ENCODE peak calls at places on chromosomes 7 and 10, in seven cellular contexts. One of them, this sample, is unnamed.

GRCh38 chr10:84293574-84294016 is 34.8 kb upstream of the CCSER2 start:
- DNase-seq in midbrain: no peak
- DNase-seq in M059J: no peak
- DNase-seq in germinal center: no peak
- DNase-seq in nephron progenitor cell: no peak
- DNase-seq in AG08395: no peak
- DNase-seq in stimulated activated CD4-positive, alpha-beta T cell treated with anti-CD3 and anti-CD28 coated beads, Interleukin-4, amount 100 ng/mL, for 24 hours: peak
- DNase-seq in this sample: no peak

GRCh38 chr7:20748853-20749252 is 37.8 kb downstream of the SP8 start:
- DNase-seq in germinal center: no peak
- DNase-seq in AG08395: no peak
- DNase-seq in M059J: no peak
- DNase-seq in nephron progenitor cell: no peak
- DNase-seq in stimulated activated CD4-positive, alpha-beta T cell treated with anti-CD3 and anti-CD28 coated beads, Interleukin-4, amount 100 ng/mL, for 24 hours: no peak
- DNase-seq in midbrain: no peak
- DNase-seq in this sample: no peak

GRCh38 chr7:137920637-137921473 is 74.1 kb upstream of the DGKI start:
- DNase-seq in stimulated activated CD4-positive, alpha-beta T cell treated with anti-CD3 and anti-CD28 coated beads, Interleukin-4, amount 100 ng/mL, for 24 hours: no peak
- DNase-seq in germinal center: no peak
- DNase-seq in M059J: peak
- DNase-seq in AG08395: peak
- DNase-seq in nephron progenitor cell: no peak
- DNase-seq in midbrain: no peak
- DNase-seq in this sample: no peak

GRCh38 chr7:127582361-127582760 is 3.0 kb downstream of the GCC1 start:
- DNase-seq in nephron progenitor cell: no peak
- DNase-seq in midbrain: peak
- DNase-seq in germinal center: no peak
- DNase-seq in stimulated activated CD4-positive, alpha-beta T cell treated with anti-CD3 and anti-CD28 coated beads, Interleukin-4, amount 100 ng/mL, for 24 hours: no peak
- DNase-seq in M059J: no peak
- DNase-seq in AG08395: no peak
- DNase-seq in this sample: no peak

GRCh38 chr10:111745982-111746381 is 437.6 kb downstream of the GPAM start:
- DNase-seq in M059J: no peak
- DNase-seq in midbrain: no peak
- DNase-seq in germinal center: no peak
- DNase-seq in stimulated activated CD4-positive, alpha-beta T cell treated with anti-CD3 and anti-CD28 coated beads, Interleukin-4, amount 100 ng/mL, for 24 hours: no peak
- DNase-seq in AG08395: no peak
- DNase-seq in nephron progenitor cell: no peak
- DNase-seq in this sample: no peak

GRCh38 chr10:124389613-124390361 is 28.9 kb downstream of the OAT start:
- DNase-seq in midbrain: no peak
- DNase-seq in stimulated activated CD4-positive, alpha-beta T cell treated with anti-CD3 and anti-CD28 coated beads, Interleukin-4, amount 100 ng/mL, for 24 hours: no peak
- DNase-seq in AG08395: no peak
- DNase-seq in germinal center: no peak
- DNase-seq in M059J: no peak
- DNase-seq in nephron progenitor cell: no peak
- DNase-seq in this sample: no peak

GRCh38 chr10:78211476-78212110 is 177.9 kb downstream of the RPS24 start:
- DNase-seq in nephron progenitor cell: peak
- DNase-seq in AG08395: peak
- DNase-seq in midbrain: peak
- DNase-seq in M059J: peak
- DNase-seq in germinal center: no peak
- DNase-seq in stimulated activated CD4-positive, alpha-beta T cell treated with anti-CD3 and anti-CD28 coated beads, Interleukin-4, amount 100 ng/mL, for 24 hours: no peak
- DNase-seq in this sample: peak

GRCh38 chr10:43045631-43046287 is 31.1 kb upstream of the RET start:
- DNase-seq in stimulated activated CD4-positive, alpha-beta T cell treated with anti-CD3 and anti-CD28 coated beads, Interleukin-4, amount 100 ng/mL, for 24 hours: no peak
- DNase-seq in midbrain: no peak
- DNase-seq in germinal center: no peak
- DNase-seq in AG08395: no peak
- DNase-seq in nephron progenitor cell: no peak
- DNase-seq in M059J: no peak
- DNase-seq in this sample: no peak

GRCh38 chr10:31384589-31384949 is 65.6 kb downstream of the ZEB1 start:
- DNase-seq in nephron progenitor cell: no peak
- DNase-seq in AG08395: no peak
- DNase-seq in germinal center: no peak
- DNase-seq in M059J: no peak
- DNase-seq in midbrain: no peak
- DNase-seq in stimulated activated CD4-positive, alpha-beta T cell treated with anti-CD3 and anti-CD28 coated beads, Interleukin-4, amount 100 ng/mL, for 24 hours: no peak
- DNase-seq in this sample: no peak

GRCh38 chr7:90210925-90211324 is 615 bp upstream of the STEAP2 start:
- DNase-seq in stimulated activated CD4-positive, alpha-beta T cell treated with anti-CD3 and anti-CD28 coated beads, Interleukin-4, amount 100 ng/mL, for 24 hours: no peak
- DNase-seq in nephron progenitor cell: peak
- DNase-seq in germinal center: no peak
- DNase-seq in AG08395: no peak
- DNase-seq in midbrain: no peak
- DNase-seq in M059J: no peak
- DNase-seq in this sample: no peak

GRCh38 chr10:129277804-129278203 is 189.2 kb upstream of the MGMT start:
- DNase-seq in M059J: no peak
- DNase-seq in AG08395: no peak
- DNase-seq in germinal center: no peak
- DNase-seq in midbrain: no peak
- DNase-seq in nephron progenitor cell: no peak
- DNase-seq in stimulated activated CD4-positive, alpha-beta T cell treated with anti-CD3 and anti-CD28 coated beads, Interleukin-4, amount 100 ng/mL, for 24 hours: no peak
- DNase-seq in this sample: no peak

GRCh38 chr7:159158888-159159405 is 14.3 kb upstream of the VIPR2 start:
- DNase-seq in AG08395: no peak
- DNase-seq in nephron progenitor cell: no peak
- DNase-seq in midbrain: no peak
- DNase-seq in germinal center: no peak
- DNase-seq in stimulated activated CD4-positive, alpha-beta T cell treated with anti-CD3 and anti-CD28 coated beads, Interleukin-4, amount 100 ng/mL, for 24 hours: no peak
- DNase-seq in M059J: no peak
- DNase-seq in this sample: no peak

GRCh38 chr10:17064435-17064834 is 65.2 kb downstream of the CUBN start:
- DNase-seq in midbrain: no peak
- DNase-seq in M059J: peak
- DNase-seq in AG08395: no peak
- DNase-seq in nephron progenitor cell: no peak
- DNase-seq in germinal center: no peak
- DNase-seq in stimulated activated CD4-positive, alpha-beta T cell treated with anti-CD3 and anti-CD28 coated beads, Interleukin-4, amount 100 ng/mL, for 24 hours: no peak
- DNase-seq in this sample: no peak

GRCh38 chr10:30013684-30014246 is 45.6 kb downstream of the JCAD start:
- DNase-seq in M059J: peak
- DNase-seq in midbrain: no peak
- DNase-seq in stimulated activated CD4-positive, alpha-beta T cell treated with anti-CD3 and anti-CD28 coated beads, Interleukin-4, amount 100 ng/mL, for 24 hours: no peak
- DNase-seq in AG08395: no peak
- DNase-seq in nephron progenitor cell: no peak
- DNase-seq in germinal center: no peak
- DNase-seq in this sample: no peak

GRCh38 chr7:101985646-101986199 is 168.3 kb downstream of the CUX1 start:
- DNase-seq in germinal center: no peak
- DNase-seq in M059J: no peak
- DNase-seq in stimulated activated CD4-positive, alpha-beta T cell treated with anti-CD3 and anti-CD28 coated beads, Interleukin-4, amount 100 ng/mL, for 24 hours: no peak
- DNase-seq in midbrain: no peak
- DNase-seq in AG08395: no peak
- DNase-seq in nephron progenitor cell: peak
- DNase-seq in this sample: no peak

GRCh38 chr7:154409703-154410311 is 357.6 kb downstream of the DPP6 start:
- DNase-seq in midbrain: peak
- DNase-seq in nephron progenitor cell: peak
- DNase-seq in germinal center: no peak
- DNase-seq in AG08395: no peak
- DNase-seq in M059J: peak
- DNase-seq in stimulated activated CD4-positive, alpha-beta T cell treated with anti-CD3 and anti-CD28 coated beads, Interleukin-4, amount 100 ng/mL, for 24 hours: no peak
- DNase-seq in this sample: peak